ENCODE peak calls at places on chromosomes 16 and 17, in eight cellular contexts. One of them, this sample, is unnamed.

GRCh38 chr17:56592487-56593072 is 919 bp upstream of the NOG start:
- DNase-seq in uterus: peak
- DNase-seq in upper lobe of right lung: peak
- DNase-seq in erythroblast: peak
- DNase-seq in activated CD4-positive, CD25-positive, alpha-beta regulatory T cell: peak
- DNase-seq in T-helper 1 cell: peak
- DNase-seq in COR-L47: peak
- DNase-seq in progenitor cell of endocrine pancreas: peak
- DNase-seq in this sample: peak

GRCh38 chr17:80146121-80147034 is 550 bp downstream of the EIF4A3 start:
- DNase-seq in uterus: no peak
- DNase-seq in upper lobe of right lung: no peak
- DNase-seq in erythroblast: peak
- DNase-seq in activated CD4-positive, CD25-positive, alpha-beta regulatory T cell: no peak
- DNase-seq in T-helper 1 cell: no peak
- DNase-seq in COR-L47: no peak
- DNase-seq in progenitor cell of endocrine pancreas: peak
- DNase-seq in this sample: no peak

GRCh38 chr17:82463881-82464566 is 5.5 kb downstream of the NARF start:
- DNase-seq in uterus: no peak
- DNase-seq in upper lobe of right lung: no peak
- DNase-seq in erythroblast: peak
- DNase-seq in activated CD4-positive, CD25-positive, alpha-beta regulatory T cell: no peak
- DNase-seq in T-helper 1 cell: no peak
- DNase-seq in COR-L47: no peak
- DNase-seq in progenitor cell of endocrine pancreas: no peak
- DNase-seq in this sample: no peak

GRCh38 chr17:13601317-13601775 is 383 bp downstream of the HS3ST3A1 start:
- DNase-seq in uterus: peak
- DNase-seq in upper lobe of right lung: no peak
- DNase-seq in erythroblast: no peak
- DNase-seq in activated CD4-positive, CD25-positive, alpha-beta regulatory T cell: no peak
- DNase-seq in T-helper 1 cell: no peak
- DNase-seq in COR-L47: no peak
- DNase-seq in progenitor cell of endocrine pancreas: no peak
- DNase-seq in this sample: no peak

GRCh38 chr17:4625181-4625601 is 16.3 kb downstream of the ALOX15 start:
- DNase-seq in uterus: no peak
- DNase-seq in upper lobe of right lung: peak
- DNase-seq in erythroblast: no peak
- DNase-seq in activated CD4-positive, CD25-positive, alpha-beta regulatory T cell: no peak
- DNase-seq in T-helper 1 cell: no peak
- DNase-seq in COR-L47: no peak
- DNase-seq in progenitor cell of endocrine pancreas: no peak
- DNase-seq in this sample: no peak

GRCh38 chr17:57442914-57443571 is 186.7 kb downstream of the MSI2 start:
- DNase-seq in uterus: no peak
- DNase-seq in upper lobe of right lung: no peak
- DNase-seq in erythroblast: no peak
- DNase-seq in activated CD4-positive, CD25-positive, alpha-beta regulatory T cell: peak
- DNase-seq in T-helper 1 cell: peak
- DNase-seq in COR-L47: no peak
- DNase-seq in progenitor cell of endocrine pancreas: no peak
- DNase-seq in this sample: no peak

GRCh38 chr16:85234310-85235235 is 122.3 kb upstream of the CIBAR2 start:
- DNase-seq in uterus: peak
- DNase-seq in upper lobe of right lung: peak
- DNase-seq in erythroblast: no peak
- DNase-seq in activated CD4-positive, CD25-positive, alpha-beta regulatory T cell: no peak
- DNase-seq in T-helper 1 cell: no peak
- DNase-seq in COR-L47: no peak
- DNase-seq in progenitor cell of endocrine pancreas: peak
- DNase-seq in this sample: no peak

GRCh38 chr16:54135361-54136275 is 151.0 kb downstream of the IRX3 start:
- DNase-seq in uterus: no peak
- DNase-seq in upper lobe of right lung: no peak
- DNase-seq in erythroblast: no peak
- DNase-seq in activated CD4-positive, CD25-positive, alpha-beta regulatory T cell: no peak
- DNase-seq in T-helper 1 cell: no peak
- DNase-seq in COR-L47: no peak
- DNase-seq in progenitor cell of endocrine pancreas: no peak
- DNase-seq in this sample: no peak

GRCh38 chr17:66459811-66460270 is 157.4 kb downstream of the PRKCA start:
- DNase-seq in uterus: peak
- DNase-seq in upper lobe of right lung: no peak
- DNase-seq in erythroblast: peak
- DNase-seq in activated CD4-positive, CD25-positive, alpha-beta regulatory T cell: no peak
- DNase-seq in T-helper 1 cell: no peak
- DNase-seq in COR-L47: no peak
- DNase-seq in progenitor cell of endocrine pancreas: no peak
- DNase-seq in this sample: no peak

GRCh38 chr16:66274335-66275110 is 92.0 kb upstream of the CDH5 start:
- DNase-seq in uterus: no peak
- DNase-seq in upper lobe of right lung: no peak
- DNase-seq in erythroblast: peak
- DNase-seq in activated CD4-positive, CD25-positive, alpha-beta regulatory T cell: no peak
- DNase-seq in T-helper 1 cell: no peak
- DNase-seq in COR-L47: peak
- DNase-seq in progenitor cell of endocrine pancreas: no peak
- DNase-seq in this sample: no peak

GRCh38 chr17:82863941-82864720 is 24.3 kb upstream of the ZNF750 start:
- DNase-seq in uterus: no peak
- DNase-seq in upper lobe of right lung: no peak
- DNase-seq in erythroblast: peak
- DNase-seq in activated CD4-positive, CD25-positive, alpha-beta regulatory T cell: peak
- DNase-seq in T-helper 1 cell: peak
- DNase-seq in COR-L47: peak
- DNase-seq in progenitor cell of endocrine pancreas: no peak
- DNase-seq in this sample: peak

GRCh38 chr16:58286769-58287433 is 7.9 kb downstream of the PRSS54 start:
- DNase-seq in uterus: no peak
- DNase-seq in upper lobe of right lung: no peak
- DNase-seq in erythroblast: no peak
- DNase-seq in activated CD4-positive, CD25-positive, alpha-beta regulatory T cell: no peak
- DNase-seq in T-helper 1 cell: no peak
- DNase-seq in COR-L47: no peak
- DNase-seq in progenitor cell of endocrine pancreas: no peak
- DNase-seq in this sample: no peak

GRCh38 chr17:51355314-51356083 is 95.2 kb downstream of the UTP18 start:
- DNase-seq in uterus: no peak
- DNase-seq in upper lobe of right lung: no peak
- DNase-seq in erythroblast: no peak
- DNase-seq in activated CD4-positive, CD25-positive, alpha-beta regulatory T cell: no peak
- DNase-seq in T-helper 1 cell: no peak
- DNase-seq in COR-L47: peak
- DNase-seq in progenitor cell of endocrine pancreas: no peak
- DNase-seq in this sample: peak

GRCh38 chr17:45235071-45236001 is 13.7 kb downstream of the FMNL1 start:
- DNase-seq in uterus: peak
- DNase-seq in upper lobe of right lung: peak
- DNase-seq in erythroblast: peak
- DNase-seq in activated CD4-positive, CD25-positive, alpha-beta regulatory T cell: peak
- DNase-seq in T-helper 1 cell: peak
- DNase-seq in COR-L47: peak
- DNase-seq in progenitor cell of endocrine pancreas: peak
- DNase-seq in this sample: peak

GRCh38 chr16:57208926-57209325 is 22.8 kb downstream of the RSPRY1 start:
- DNase-seq in uterus: no peak
- DNase-seq in upper lobe of right lung: no peak
- DNase-seq in erythroblast: no peak
- DNase-seq in activated CD4-positive, CD25-positive, alpha-beta regulatory T cell: no peak
- DNase-seq in T-helper 1 cell: no peak
- DNase-seq in COR-L47: no peak
- DNase-seq in progenitor cell of endocrine pancreas: no peak
- DNase-seq in this sample: no peak

GRCh38 chr17:82949984-82950383 is 110.2 kb upstream of the ZNF750 start:
- DNase-seq in uterus: peak
- DNase-seq in upper lobe of right lung: peak
- DNase-seq in erythroblast: no peak
- DNase-seq in activated CD4-positive, CD25-positive, alpha-beta regulatory T cell: no peak
- DNase-seq in T-helper 1 cell: no peak
- DNase-seq in COR-L47: no peak
- DNase-seq in progenitor cell of endocrine pancreas: no peak
- DNase-seq in this sample: no peak

GRCh38 chr16:55021595-55022475 is 91.2 kb downstream of the IRX5 start:
- DNase-seq in uterus: no peak
- DNase-seq in upper lobe of right lung: no peak
- DNase-seq in erythroblast: peak
- DNase-seq in activated CD4-positive, CD25-positive, alpha-beta regulatory T cell: no peak
- DNase-seq in T-helper 1 cell: no peak
- DNase-seq in COR-L47: no peak
- DNase-seq in progenitor cell of endocrine pancreas: no peak
- DNase-seq in this sample: no peak

This sample was measured in NCI-H2227 treated with DMSO at 0.1 percent for 48 hours.